ENCODE peak calls at places on chromosomes 11 and 22, in five cellular contexts. E is transverse colon, J is tibial nerve, V is HepG2, U is stomach. N is an unnamed sample.

GRCh38 chr11:44174846-44175245 is 79.4 kb downstream of the EXT2 start:
- DNase-seq in U (no peak), J (no peak), E (no peak), V (no peak), N (no peak)

GRCh38 chr11:68370211-68371111 is 58.1 kb downstream of the LRP5 start:
- DNase-seq in V (no peak), J (no peak), E (peak; percentile 62), U (no peak), N (no peak)

GRCh38 chr11:78350101-78350645 is 67.4 kb downstream of the GAB2 start:
- DNase-seq in V (no peak), J (no peak), U (no peak), E (peak; percentile 19), N (peak; percentile 38)

GRCh38 chr22:21009638-21010425 is 5.1 kb upstream of the P2RX6 start:
- DNase-seq in J (no peak), E (peak; percentile 35), V (peak; percentile 65), U (peak; percentile 48), N (no peak)

GRCh38 chr22:44204937-44205712 is 24.4 kb downstream of the PARVG start:
- DNase-seq in J (no peak), E (no peak), U (no peak), V (no peak), N (no peak)

GRCh38 chr11:85893378-85893777 is 38.2 kb downstream of the CCDC83 start:
- DNase-seq in V (no peak), J (no peak), U (no peak), E (no peak), N (no peak)

GRCh38 chr11:12377106-12377823 is at the start of gene PARVA:
- DNase-seq in U (peak; percentile 72), V (peak; percentile 50), E (peak; percentile 76), J (peak; percentile 26), N (peak; percentile 71)

GRCh38 chr11:121473064-121473777 is 20.5 kb upstream of the SORL1-AS1 start:
- DNase-seq in E (no peak), V (no peak), U (no peak), J (no peak), N (no peak)

GRCh38 chr22:23899042-23899745 is 5.0 kb downstream of the MIF start:
- DNase-seq in E (no peak), J (no peak), U (no peak), V (no peak), N (no peak)

GRCh38 chr11:62553839-62554361 is 7.3 kb upstream of the AHNAK start:
- DNase-seq in U (no peak), E (peak; percentile 62), V (no peak), J (no peak), N (no peak)

GRCh38 chr11:117200813-117201515 is 1.8 kb downstream of the TAGLN start:
- DNase-seq in J (no peak), E (no peak), V (no peak), U (no peak), N (no peak)

DNA sequence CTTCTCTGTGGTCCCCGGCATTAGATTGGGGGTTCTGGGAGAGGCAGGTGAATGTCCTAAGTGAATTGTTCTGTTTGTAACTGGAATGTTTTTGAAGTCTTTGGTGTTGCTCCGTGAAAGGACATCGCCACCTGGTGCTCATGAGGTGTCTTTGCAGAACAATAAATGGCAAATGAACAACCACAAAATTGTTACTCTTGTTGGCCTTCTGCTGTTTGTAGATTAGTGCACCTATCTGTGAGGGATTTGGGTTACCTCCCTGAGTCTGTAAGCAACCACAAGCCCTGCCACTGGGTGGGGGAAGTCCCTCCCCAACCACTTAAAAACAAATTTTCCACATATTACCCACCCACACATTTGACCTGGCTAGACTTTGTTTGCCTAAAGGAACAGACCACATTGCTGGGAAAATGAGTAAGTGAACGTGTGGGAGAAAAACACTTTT is 4.7 kb downstream of the MPEG1 start:
- DNase-seq in V (peak; percentile 48), J (no peak), E (no peak), U (peak; percentile 51), N (peak; percentile 44)
- TF ChIP-seq EP300 in V (no peak), J (no peak), E (no peak), U (no peak), N (no peak)

GRCh38 chr11:123302751-123303195 is 107.7 kb upstream of the CLMP start:
- DNase-seq in V (no peak), U (no peak), E (no peak), J (no peak), N (no peak)
- TF ChIP-seq POLR2A in V (no peak), U (no peak), E (no peak), J (no peak), N (no peak)

DNA sequence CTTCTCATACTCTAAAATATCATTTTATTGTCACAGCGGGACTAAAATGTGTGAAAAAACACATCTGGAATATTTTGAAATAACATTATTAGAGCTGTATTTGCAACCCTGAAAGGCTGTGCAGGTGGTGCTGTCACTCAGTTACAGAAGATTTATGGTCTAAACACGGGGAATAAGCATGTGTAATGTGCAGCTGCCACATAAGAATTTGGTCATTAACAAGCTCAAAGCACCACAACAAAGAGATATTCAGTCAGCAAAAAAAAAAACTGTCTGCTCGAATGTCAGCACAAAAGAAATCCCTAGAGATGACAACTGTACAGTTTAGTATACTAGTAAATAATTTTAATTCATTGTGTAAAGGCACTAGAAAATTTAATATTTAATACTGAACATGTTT is 31.3 kb downstream of the TMEM123 start:
- DNase-seq in E (no peak), J (no peak), U (no peak), V (no peak), N (no peak)
- TF ChIP-seq EP300 in E (no peak), J (no peak), U (no peak), V (no peak), N (no peak)

DNA sequence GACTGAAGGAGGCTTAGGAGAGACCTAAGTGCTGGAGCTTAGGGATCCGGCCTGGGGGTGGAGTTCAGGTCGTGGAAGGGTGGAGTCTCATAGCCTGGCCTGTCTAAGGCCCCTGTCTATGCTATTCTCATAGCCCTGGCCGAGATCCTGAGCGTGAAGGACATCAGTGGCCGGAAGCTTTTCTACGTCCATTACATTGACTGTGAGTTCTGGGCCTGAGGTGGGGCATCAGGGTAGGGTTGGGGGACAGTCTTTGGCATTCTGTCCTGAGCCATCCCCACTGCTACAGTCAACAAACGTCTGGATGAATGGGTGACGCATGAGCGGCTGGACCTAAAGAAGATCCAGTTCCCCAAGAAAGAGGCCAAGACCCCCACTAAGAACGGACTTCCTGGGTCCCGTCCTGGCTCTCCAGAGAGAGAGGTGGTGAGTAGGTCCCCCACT is 603 bp downstream of the KAT5 start:
- DNase-seq in V (no peak), E (no peak), J (no peak), U (no peak), N (no peak)
- TF ChIP-seq POLR2A in V (no peak), E (no peak), J (no peak), U (no peak), N (no peak)

DNA sequence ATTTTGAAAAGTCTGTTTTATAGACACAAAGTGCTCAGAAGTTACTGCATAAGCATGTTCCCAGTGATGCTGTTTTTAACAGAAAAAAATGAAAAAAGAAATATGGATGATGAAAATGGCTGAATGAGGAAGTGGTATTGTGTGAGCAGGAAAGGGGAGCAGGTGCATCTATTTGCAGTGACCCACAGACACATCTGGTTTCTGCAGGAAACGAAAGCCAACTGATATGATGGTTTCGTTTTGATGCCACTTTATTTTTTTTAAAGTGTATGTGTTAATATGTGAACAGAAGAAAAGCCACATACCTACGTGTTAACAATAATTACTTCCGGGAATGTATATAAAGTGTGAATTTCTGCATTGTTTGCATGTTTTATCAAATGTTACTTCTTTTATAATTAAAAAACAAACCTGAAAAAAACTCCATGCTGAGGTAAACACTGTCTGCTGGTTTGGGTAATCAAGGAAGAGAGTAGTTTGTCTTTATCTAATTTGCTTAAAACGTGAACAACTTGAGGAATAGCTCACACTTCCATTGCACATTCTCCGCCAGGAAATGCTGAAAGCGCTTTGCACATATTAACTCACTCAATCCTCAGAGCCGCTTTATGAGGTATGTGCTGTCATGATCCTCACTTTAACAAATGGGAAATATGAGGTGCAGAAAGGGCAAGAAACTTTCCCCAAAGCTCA is 1335.9 kb downstream of the TBC1D22A start:
- DNase-seq in E (no peak), U (no peak), V (no peak), J (no peak), N (no peak)
- TF ChIP-seq EP300 in E (no peak), U (no peak), V (no peak), J (no peak), N (no peak)

DNA sequence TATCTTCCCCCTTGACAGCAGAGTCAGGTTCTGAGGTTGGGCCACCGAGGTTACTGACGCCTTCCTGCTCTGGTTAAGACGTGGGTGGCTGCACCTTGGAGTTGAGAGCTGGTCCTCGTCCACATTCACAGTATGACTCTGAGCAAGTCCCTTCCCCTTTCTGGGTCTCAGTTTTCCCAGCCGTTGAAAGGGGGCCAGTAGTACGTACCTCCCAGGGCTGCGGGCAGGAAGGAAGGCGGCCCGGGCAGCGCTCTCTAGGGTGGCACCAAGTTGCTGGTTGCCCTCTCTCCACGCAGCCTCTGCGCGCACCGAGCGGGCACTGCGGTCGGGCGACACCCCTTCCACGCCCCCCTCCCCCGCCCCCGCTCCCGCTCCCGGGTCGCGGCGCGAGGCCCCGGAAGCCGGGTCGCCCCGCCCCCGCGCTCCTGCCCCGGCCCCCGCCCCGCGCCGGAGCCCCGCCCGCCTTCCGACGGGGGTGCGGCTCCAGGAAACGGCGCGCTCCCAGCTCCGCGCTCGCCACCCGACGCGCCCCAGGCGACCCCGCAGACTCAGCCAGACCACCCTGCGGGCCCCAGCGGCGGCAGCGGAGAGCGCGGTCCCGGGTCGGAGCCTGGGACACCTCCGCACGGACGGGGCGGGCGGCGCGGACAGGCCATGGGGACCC is at the start of gene EHBP1L1:
- DNase-seq in E (peak; percentile 89), U (peak; percentile 80), V (no peak), J (peak; percentile 49), N (peak; percentile 78)
- TF ChIP-seq POLR2A in E (peak; percentile 36), U (no peak), V (no peak), J (peak; percentile 31), N (no peak)

GRCh38 chr22:19942071-19942885 is 660 bp upstream of the TXNRD2 start:
- DNase-seq in J (no peak), V (no peak), U (no peak), E (no peak), N (no peak)
- TF ChIP-seq EP300 in J (no peak), V (no peak), U (no peak), E (no peak), N (no peak)

DNA sequence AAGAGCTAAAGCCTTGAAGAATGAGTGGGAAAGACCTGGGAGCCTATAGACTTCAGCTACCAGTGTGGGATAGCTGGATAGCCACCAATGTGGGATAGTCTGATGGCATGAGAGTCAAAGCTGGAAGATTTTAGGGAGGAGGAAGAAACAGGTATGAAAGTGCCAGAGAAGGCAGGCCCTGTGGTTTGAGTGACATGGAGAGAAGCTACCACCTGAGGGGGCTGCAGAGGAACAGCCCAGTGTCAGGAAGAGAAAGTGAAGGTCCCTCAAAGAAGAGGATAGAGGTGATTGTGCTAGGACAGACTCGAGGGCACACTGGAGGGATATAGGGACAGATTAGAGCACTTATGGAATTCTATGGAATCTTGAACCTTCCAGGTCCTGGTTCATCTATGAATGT is 23.1 kb upstream of the PAX6 start:
- DNase-seq in J (no peak), V (no peak), E (no peak), U (no peak), N (no peak)
- TF ChIP-seq POLR2A in J (no peak), V (no peak), E (no peak), U (no peak), N (no peak)

N was measured in ovary.